ENCODE peak calls at places on chromosome 10, in five cellular contexts. I is gastrocnemius medialis, S is spleen, B is transverse colon, U is breast epithelium. L is an unnamed sample.
A peak's percentile ranks its signal among the peaks of the same experiment; 100 is the strongest.

GRCh38 chr10:68208424-68209042 is 23.4 kb downstream of the ATOH7 start:
- DNase-seq in I (no peak), U (no peak), B (peak; percentile 71), S (no peak), L (no peak)

GRCh38 chr10:10207538-10207937 is 810.1 kb upstream of the CELF2 start:
- DNase-seq in B (no peak), I (no peak), U (no peak), S (no peak), L (no peak)

GRCh38 chr10:122229678-122230077 is 41.4 kb upstream of the BTBD16 start:
- DNase-seq in S (no peak), B (no peak), U (no peak), I (no peak), L (no peak)

GRCh38 chr10:100826983-100827818 is 81.8 kb downstream of the PAX2 start:
- DNase-seq in B (peak; percentile 23), U (peak; percentile 52), I (no peak), S (peak; percentile 85), L (no peak)

GRCh38 chr10:31697271-31698168 is 231.1 kb downstream of the ARHGAP12 start:
- DNase-seq in U (peak; percentile 54), B (peak; percentile 53), S (peak; percentile 84), I (peak; percentile 77), L (peak; percentile 97)

GRCh38 chr10:31961264-31961663 is 32.6 kb upstream of the ARHGAP12 start:
- DNase-seq in U (peak; percentile 72), S (no peak), I (no peak), B (no peak), L (no peak)

GRCh38 chr10:69101451-69102095 is 13.7 kb downstream of the SRGN start:
- DNase-seq in U (no peak), I (no peak), S (no peak), B (no peak), L (no peak)

GRCh38 chr10:17857040-17857439 is 47.9 kb downstream of the MRC1 start:
- DNase-seq in S (no peak), I (no peak), U (no peak), B (no peak), L (no peak)

GRCh38 chr10:44245601-44245938 is 139.3 kb downstream of the CXCL12 start:
- DNase-seq in B (no peak), U (no peak), I (no peak), S (no peak), L (no peak)

GRCh38 chr10:123972481-123973401 is 81.1 kb upstream of the CPXM2 start:
- DNase-seq in U (no peak), I (no peak), S (no peak), B (no peak), L (peak; percentile 74)
- H3K4me3 ChIP-seq in U (no peak overlapping the region), I (no peak overlapping the region), S (no peak overlapping the region), B (no peak overlapping the region), L (no peak overlapping the region)

GRCh38 chr10:52316005-52316404 is 1.9 kb downstream of the DKK1 start:
- DNase-seq in S (no peak), U (no peak), B (no peak), I (no peak), L (no peak)

GRCh38 chr10:52318136-52318810 is 4.2 kb downstream of the DKK1 start:
- DNase-seq in I (no peak), B (no peak), U (no peak), S (no peak), L (no peak)

GRCh38 chr10:52314822-52315552 is 906 bp downstream of the DKK1 start:
- DNase-seq in U (no peak), I (no peak), B (peak; percentile 8), S (peak; percentile 81), L (no peak)

GRCh38 chr10:52314007-52314821 is at the start of gene DKK1:
- DNase-seq in I (peak; percentile 46), U (no peak), B (peak; percentile 77), S (peak; percentile 88), L (peak; percentile 90)

DNA sequence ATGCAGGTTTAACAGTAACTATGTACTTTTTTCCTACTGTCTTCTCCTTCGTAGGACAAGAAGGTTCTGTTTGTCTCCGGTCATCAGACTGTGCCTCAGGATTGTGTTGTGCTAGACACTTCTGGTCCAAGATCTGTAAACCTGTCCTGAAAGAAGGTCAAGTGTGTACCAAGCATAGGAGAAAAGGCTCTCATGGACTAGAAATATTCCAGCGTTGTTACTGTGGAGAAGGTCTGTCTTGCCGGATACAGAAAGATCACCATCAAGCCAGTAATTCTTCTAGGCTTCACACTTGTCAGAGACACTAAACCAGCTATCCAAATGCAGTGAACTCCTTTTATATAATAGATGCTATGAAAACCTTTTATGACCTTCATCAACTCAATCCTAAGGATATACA is 2.4 kb downstream of the DKK1 start:
- DNase-seq in I (no peak), B (no peak), S (no peak), U (no peak), L (no peak)
- TF ChIP-seq POLR2A in I (no peak), B (no peak), S (no peak), U (no peak), L (no peak)

GRCh38 chr10:25766687-25767221 is 167.3 kb upstream of the MYO3A start:
- DNase-seq in U (no peak), I (no peak), B (no peak), S (no peak), L (no peak)

GRCh38 chr10:25766213-25766612 is 167.8 kb upstream of the MYO3A start:
- DNase-seq in B (no peak), S (no peak), U (no peak), I (no peak), L (no peak)

DNA sequence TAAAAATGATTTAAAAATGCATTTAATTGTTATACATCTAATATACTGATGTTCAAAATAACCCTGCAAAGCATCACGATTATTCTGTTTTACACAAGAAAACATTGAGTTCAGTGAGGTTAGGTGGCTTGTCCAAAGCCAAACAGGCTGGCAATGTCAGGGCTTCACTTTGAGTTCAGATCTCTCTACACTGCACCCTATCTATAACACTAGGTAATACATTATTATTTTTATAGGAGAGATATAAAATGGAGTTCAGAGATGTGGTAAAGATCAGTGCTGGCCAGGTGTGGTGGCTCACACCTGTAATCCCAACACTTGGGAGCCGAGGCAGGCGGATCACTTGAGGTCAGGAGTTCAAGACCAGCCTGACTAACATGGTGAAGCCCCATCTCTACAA is 165.9 kb upstream of the MYO3A start:
- DNase-seq in I (no peak), S (no peak), U (no peak), B (no peak), L (no peak)
- TF ChIP-seq CTCF in I (no peak), S (no peak), U (no peak), B (no peak), L (no peak)

GRCh38 chr10:128059915-128060314 is 66.3 kb downstream of the MKI67 start:
- DNase-seq in U (no peak), S (peak; percentile 29), I (no peak), B (no peak), L (no peak)

GRCh38 chr10:128059266-128059850 is 66.9 kb downstream of the MKI67 start:
- DNase-seq in S (peak; percentile 76), I (no peak), B (no peak), U (no peak), L (no peak)

GRCh38 chr10:128060341-128060851 is 65.8 kb downstream of the MKI67 start:
- DNase-seq in U (no peak), I (no peak), S (peak; percentile 76), B (no peak), L (no peak)

GRCh38 chr10:128058106-128058745 is 68.0 kb downstream of the MKI67 start:
- DNase-seq in S (peak; percentile 74), I (no peak), U (no peak), B (no peak), L (no peak)

GRCh38 chr10:128058746-128059125 is 67.5 kb downstream of the MKI67 start:
- DNase-seq in U (no peak), I (no peak), B (no peak), S (peak; percentile 36), L (no peak)
- H3K4me3 ChIP-seq in U (no peak overlapping the region), I (no peak overlapping the region), B (no peak overlapping the region), S (no peak overlapping the region), L (no peak overlapping the region)

GRCh38 chr10:102476466-102477141 is 25.3 kb upstream of the C10orf95 start:
- DNase-seq in S (no peak), U (no peak), B (no peak), I (no peak), L (no peak)
- TF ChIP-seq POLR2A in S (no peak), U (no peak), B (no peak), I (no peak), L (no peak)

DNA sequence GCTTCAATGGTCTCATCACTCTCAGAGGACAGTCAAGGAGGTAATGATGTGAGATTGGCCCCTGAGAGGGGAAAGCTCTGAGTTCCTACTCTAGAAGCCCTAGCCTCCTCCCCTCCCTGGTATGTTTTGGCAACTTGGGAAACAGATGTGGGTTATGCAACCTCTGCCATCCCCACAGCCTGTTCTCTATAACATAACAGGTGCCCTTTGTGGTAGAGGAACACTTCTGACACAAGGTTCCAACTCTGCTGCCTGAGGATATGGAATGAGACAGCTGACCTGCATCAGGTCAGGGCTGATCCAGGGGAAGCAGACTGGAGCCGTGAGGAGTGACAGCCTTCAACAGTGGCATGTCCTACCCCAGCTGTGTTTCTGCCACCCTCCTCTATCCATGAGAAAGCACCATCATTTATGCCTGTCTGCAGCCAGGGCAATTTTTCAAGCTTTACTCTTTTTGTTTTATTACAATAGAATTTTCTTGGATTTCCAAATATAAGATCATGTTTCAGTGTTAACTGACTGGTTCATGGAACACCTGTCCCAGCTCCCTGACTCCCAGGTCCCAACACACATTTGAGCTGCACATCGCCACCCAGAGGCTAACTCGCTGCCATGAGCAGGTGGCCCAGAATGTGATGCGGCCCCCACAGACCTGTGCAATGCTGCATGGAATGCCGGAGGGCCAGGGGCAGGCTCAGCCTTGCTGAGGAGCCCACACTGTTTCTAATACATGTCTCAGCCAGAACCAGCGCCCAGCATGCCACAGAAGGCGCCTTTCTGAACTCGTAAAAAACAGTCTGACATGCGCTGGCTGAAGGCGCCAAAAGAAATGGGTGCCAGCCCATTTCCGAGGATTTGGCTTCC is 124.7 kb upstream of the CHST15 start:
- DNase-seq in B (no peak), U (no peak), I (no peak), S (no peak), L (peak; percentile 74)
- TF ChIP-seq CTCF in B (no peak), U (no peak), I (no peak), S (no peak), L (no peak)

GRCh38 chr10:110414563-110415309 is 83.0 kb upstream of the DUSP5 start:
- DNase-seq in B (peak; percentile 80), S (peak; percentile 91), I (peak; percentile 26), U (no peak), L (no peak)
- H3K4me3 ChIP-seq in B (no peak overlapping the region), S (no peak overlapping the region), I (no peak overlapping the region), U (no peak overlapping the region), L (no peak overlapping the region)

GRCh38 chr10:75234683-75235374 is 928 bp downstream of the COMTD1 start:
- DNase-seq in S (peak; percentile 95), U (no peak), B (peak; percentile 69), I (no peak), L (peak; percentile 86)
- TF ChIP-seq POLR2A in S (no peak), U (no peak), B (no peak), I (no peak), L (no peak)

L was measured in lower leg skin.